ENCODE peak calls at places on chromosomes 5 and 9, in six cellular contexts. One of them, this sample, is unnamed.

GRCh38 chr5:80569961-80570786 is at the start of gene ANKRD34B:
- DNase-seq in MM.1S: peak
- DNase-seq in substantia nigra: no peak
- DNase-seq in upper lobe of right lung: peak
- DNase-seq in naive thymus-derived CD4-positive, alpha-beta T cell: no peak
- DNase-seq in astrocyte: no peak
- DNase-seq in this sample: no peak

GRCh38 chr5:135217669-135218485 is 181.2 kb downstream of the MACROH2A1 start:
- DNase-seq in substantia nigra: no peak
- DNase-seq in upper lobe of right lung: peak
- DNase-seq in naive thymus-derived CD4-positive, alpha-beta T cell: no peak
- DNase-seq in MM.1S: no peak
- DNase-seq in astrocyte: no peak
- DNase-seq in this sample: no peak

GRCh38 chr9:69549310-69550202 is 122.6 kb downstream of the APBA1 start:
- DNase-seq in astrocyte: peak
- DNase-seq in upper lobe of right lung: no peak
- DNase-seq in naive thymus-derived CD4-positive, alpha-beta T cell: no peak
- DNase-seq in MM.1S: peak
- DNase-seq in substantia nigra: no peak
- DNase-seq in this sample: no peak

GRCh38 chr5:158234323-158235158 is 375.6 kb upstream of the CLINT1 start:
- DNase-seq in MM.1S: no peak
- DNase-seq in naive thymus-derived CD4-positive, alpha-beta T cell: no peak
- DNase-seq in upper lobe of right lung: no peak
- DNase-seq in substantia nigra: no peak
- DNase-seq in astrocyte: peak
- DNase-seq in this sample: no peak

GRCh38 chr5:120546922-120547321 is 82.8 kb downstream of the PRR16 start:
- DNase-seq in substantia nigra: no peak
- DNase-seq in MM.1S: no peak
- DNase-seq in astrocyte: no peak
- DNase-seq in naive thymus-derived CD4-positive, alpha-beta T cell: no peak
- DNase-seq in upper lobe of right lung: no peak
- DNase-seq in this sample: no peak

GRCh38 chr9:127245637-127246164 is 18.9 kb upstream of the GARNL3 start:
- DNase-seq in MM.1S: no peak
- DNase-seq in naive thymus-derived CD4-positive, alpha-beta T cell: no peak
- DNase-seq in astrocyte: no peak
- DNase-seq in substantia nigra: no peak
- DNase-seq in upper lobe of right lung: no peak
- DNase-seq in this sample: no peak

GRCh38 chr5:163838738-163839137 is 333.3 kb downstream of the MAT2B start:
- DNase-seq in naive thymus-derived CD4-positive, alpha-beta T cell: no peak
- DNase-seq in MM.1S: no peak
- DNase-seq in upper lobe of right lung: no peak
- DNase-seq in substantia nigra: no peak
- DNase-seq in astrocyte: peak
- DNase-seq in this sample: no peak

GRCh38 chr5:22500521-22500920 is 352.6 kb downstream of the CDH12 start:
- DNase-seq in upper lobe of right lung: no peak
- DNase-seq in MM.1S: no peak
- DNase-seq in astrocyte: no peak
- DNase-seq in naive thymus-derived CD4-positive, alpha-beta T cell: no peak
- DNase-seq in substantia nigra: no peak
- DNase-seq in this sample: no peak

GRCh38 chr5:176180339-176180738 is 57.9 kb upstream of the SIMC1 start:
- DNase-seq in astrocyte: no peak
- DNase-seq in substantia nigra: no peak
- DNase-seq in naive thymus-derived CD4-positive, alpha-beta T cell: no peak
- DNase-seq in MM.1S: no peak
- DNase-seq in upper lobe of right lung: no peak
- DNase-seq in this sample: no peak

DNA sequence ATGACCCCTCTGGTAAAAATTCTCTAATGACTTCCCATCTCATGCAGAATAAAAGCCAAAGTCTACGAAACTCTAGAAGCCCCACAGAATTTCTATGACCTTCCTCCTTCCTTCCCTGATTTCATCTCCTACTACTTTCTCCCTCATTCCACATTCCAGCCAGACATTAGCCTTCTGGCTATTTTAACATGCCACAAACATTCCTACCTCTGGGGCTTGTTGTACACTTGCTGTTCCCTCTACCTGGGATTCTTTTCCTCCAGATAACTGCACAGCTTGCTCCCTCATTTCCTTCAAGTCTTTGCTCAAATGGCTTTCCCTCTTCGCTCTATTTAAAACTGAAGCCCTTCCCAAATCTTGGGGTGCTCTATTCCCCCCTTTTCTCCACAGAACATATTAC is 60.1 kb downstream of the FBXW11 start:
- DNase-seq in astrocyte: no peak
- DNase-seq in MM.1S: no peak
- DNase-seq in naive thymus-derived CD4-positive, alpha-beta T cell: no peak
- DNase-seq in upper lobe of right lung: no peak
- DNase-seq in substantia nigra: no peak
- DNase-seq in this sample: no peak
- H3K27ac ChIP-seq in astrocyte: no peak
- H3K27ac ChIP-seq in MM.1S: no peak
- H3K27ac ChIP-seq in naive thymus-derived CD4-positive, alpha-beta T cell: no peak
- H3K27ac ChIP-seq in upper lobe of right lung: no peak
- H3K27ac ChIP-seq in substantia nigra: no peak
- H3K27ac ChIP-seq in this sample: no peak

DNA sequence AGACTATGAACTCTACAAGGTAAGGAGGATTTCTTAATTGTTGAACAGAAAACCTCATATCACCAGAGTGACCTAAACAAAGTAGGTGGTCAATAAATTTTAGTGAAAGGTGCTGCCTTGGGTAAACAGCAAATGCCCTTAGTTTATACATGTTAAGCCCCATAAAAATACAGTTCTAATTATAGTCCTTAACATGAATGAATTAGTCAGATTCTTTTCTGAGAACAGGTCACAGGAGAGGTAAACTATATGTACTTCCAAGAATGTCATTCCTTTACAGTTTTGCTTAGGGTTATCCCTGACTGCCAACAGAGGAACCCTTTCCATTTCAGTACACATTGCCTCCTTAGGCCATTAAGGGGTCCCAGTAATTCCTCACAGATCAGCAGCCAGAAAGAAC is 64.9 kb downstream of the PLPP1 start:
- DNase-seq in MM.1S: no peak
- DNase-seq in upper lobe of right lung: no peak
- DNase-seq in astrocyte: no peak
- DNase-seq in naive thymus-derived CD4-positive, alpha-beta T cell: no peak
- DNase-seq in substantia nigra: no peak
- DNase-seq in this sample: no peak
- H3K27ac ChIP-seq in MM.1S: no peak
- H3K27ac ChIP-seq in upper lobe of right lung: no peak
- H3K27ac ChIP-seq in astrocyte: no peak
- H3K27ac ChIP-seq in naive thymus-derived CD4-positive, alpha-beta T cell: no peak
- H3K27ac ChIP-seq in substantia nigra: no peak
- H3K27ac ChIP-seq in this sample: no peak

GRCh38 chr9:35540315-35540714 is 50.4 kb downstream of the RUSC2 start:
- DNase-seq in naive thymus-derived CD4-positive, alpha-beta T cell: no peak
- DNase-seq in substantia nigra: no peak
- DNase-seq in MM.1S: no peak
- DNase-seq in astrocyte: no peak
- DNase-seq in upper lobe of right lung: no peak
- DNase-seq in this sample: no peak
- H3K27ac ChIP-seq in naive thymus-derived CD4-positive, alpha-beta T cell: no peak
- H3K27ac ChIP-seq in substantia nigra: no peak
- H3K27ac ChIP-seq in MM.1S: no peak
- H3K27ac ChIP-seq in astrocyte: no peak
- H3K27ac ChIP-seq in upper lobe of right lung: peak
- H3K27ac ChIP-seq in this sample: no peak

GRCh38 chr9:96388144-96388543 is 4.6 kb upstream of the SLC35D2 start:
- DNase-seq in substantia nigra: no peak
- DNase-seq in astrocyte: no peak
- DNase-seq in upper lobe of right lung: no peak
- DNase-seq in MM.1S: no peak
- DNase-seq in naive thymus-derived CD4-positive, alpha-beta T cell: no peak
- DNase-seq in this sample: no peak
- H3K27ac ChIP-seq in substantia nigra: no peak
- H3K27ac ChIP-seq in astrocyte: no peak
- H3K27ac ChIP-seq in upper lobe of right lung: no peak
- H3K27ac ChIP-seq in MM.1S: no peak
- H3K27ac ChIP-seq in naive thymus-derived CD4-positive, alpha-beta T cell: no peak
- H3K27ac ChIP-seq in this sample: no peak

GRCh38 chr5:137075163-137075970 is 423.8 kb downstream of the SPOCK1 start:
- DNase-seq in upper lobe of right lung: peak
- DNase-seq in MM.1S: peak
- DNase-seq in astrocyte: no peak
- DNase-seq in naive thymus-derived CD4-positive, alpha-beta T cell: no peak
- DNase-seq in substantia nigra: no peak
- DNase-seq in this sample: no peak
- H3K27ac ChIP-seq in upper lobe of right lung: no peak
- H3K27ac ChIP-seq in MM.1S: no peak
- H3K27ac ChIP-seq in astrocyte: no peak
- H3K27ac ChIP-seq in naive thymus-derived CD4-positive, alpha-beta T cell: no peak
- H3K27ac ChIP-seq in substantia nigra: no peak
- H3K27ac ChIP-seq in this sample: no peak

DNA sequence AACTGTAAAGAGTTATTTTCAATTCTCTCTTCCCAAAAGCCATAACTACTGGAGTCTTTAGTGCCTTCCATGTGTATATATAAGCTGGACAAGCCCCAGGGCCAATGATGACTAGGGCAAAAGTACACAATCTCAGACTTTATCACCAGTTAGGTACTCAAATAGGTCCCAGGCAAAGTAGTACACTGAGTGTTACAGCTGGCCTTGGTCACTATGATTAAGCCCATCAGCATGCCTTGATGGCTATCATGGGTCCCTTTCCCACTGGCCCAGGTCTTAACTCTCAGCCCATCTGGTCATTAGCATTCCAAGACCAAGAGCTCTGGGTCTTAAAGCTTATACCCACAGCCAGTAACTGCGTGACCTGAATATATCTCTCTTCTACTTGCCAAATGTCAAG is 62.5 kb downstream of the NR6A1 start:
- DNase-seq in naive thymus-derived CD4-positive, alpha-beta T cell: no peak
- DNase-seq in upper lobe of right lung: no peak
- DNase-seq in astrocyte: peak
- DNase-seq in substantia nigra: no peak
- DNase-seq in MM.1S: no peak
- DNase-seq in this sample: no peak
- H3K27ac ChIP-seq in naive thymus-derived CD4-positive, alpha-beta T cell: no peak
- H3K27ac ChIP-seq in upper lobe of right lung: no peak
- H3K27ac ChIP-seq in astrocyte: peak
- H3K27ac ChIP-seq in substantia nigra: no peak
- H3K27ac ChIP-seq in MM.1S: no peak
- H3K27ac ChIP-seq in this sample: no peak

DNA sequence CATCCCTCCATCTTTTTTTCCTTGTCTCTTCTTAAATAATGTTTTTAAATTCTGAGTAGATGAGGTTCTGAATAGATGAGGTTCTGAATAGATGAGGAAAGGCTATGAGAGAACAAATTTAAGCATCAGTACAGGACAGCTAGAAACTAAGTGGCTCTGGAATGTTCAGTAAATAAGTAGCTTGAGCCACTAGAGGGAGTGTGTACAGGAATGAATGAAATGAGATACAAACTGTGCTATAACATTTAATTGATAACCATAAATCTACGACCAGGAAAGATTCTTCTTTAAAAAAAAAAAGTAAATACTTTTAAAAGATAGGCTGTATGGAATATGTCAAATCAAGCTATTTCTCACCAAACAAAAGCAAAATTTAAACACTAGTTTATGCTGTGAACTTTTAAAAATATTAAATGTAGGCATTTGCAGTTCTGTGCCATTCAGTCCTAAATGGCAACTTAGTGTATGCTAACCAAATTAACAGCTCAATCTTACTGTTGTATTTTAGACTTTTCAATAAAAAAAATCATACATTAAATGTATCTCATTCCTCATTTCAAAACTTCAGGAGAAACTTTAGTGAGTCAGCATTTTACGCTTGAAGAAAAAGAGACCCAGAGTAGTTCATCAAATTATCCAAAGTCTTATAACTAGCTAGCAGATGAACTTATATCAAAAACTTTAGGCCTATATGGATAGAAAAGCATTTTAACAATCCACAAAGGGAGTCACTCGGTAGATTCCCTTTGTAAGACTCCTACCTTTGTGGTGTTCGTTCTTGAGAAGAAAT is 70.4 kb upstream of the SNX2 start:
- DNase-seq in naive thymus-derived CD4-positive, alpha-beta T cell: no peak
- DNase-seq in upper lobe of right lung: no peak
- DNase-seq in astrocyte: peak
- DNase-seq in substantia nigra: no peak
- DNase-seq in MM.1S: peak
- DNase-seq in this sample: no peak
- H3K27ac ChIP-seq in naive thymus-derived CD4-positive, alpha-beta T cell: no peak
- H3K27ac ChIP-seq in upper lobe of right lung: no peak
- H3K27ac ChIP-seq in astrocyte: no peak
- H3K27ac ChIP-seq in substantia nigra: no peak
- H3K27ac ChIP-seq in MM.1S: no peak
- H3K27ac ChIP-seq in this sample: no peak

GRCh38 chr9:136588663-136589464 is 43.0 kb upstream of the NOTCH1 start:
- DNase-seq in naive thymus-derived CD4-positive, alpha-beta T cell: no peak
- DNase-seq in upper lobe of right lung: no peak
- DNase-seq in substantia nigra: no peak
- DNase-seq in astrocyte: no peak
- DNase-seq in MM.1S: no peak
- DNase-seq in this sample: no peak
- H3K27ac ChIP-seq in naive thymus-derived CD4-positive, alpha-beta T cell: peak
- H3K27ac ChIP-seq in upper lobe of right lung: no peak
- H3K27ac ChIP-seq in substantia nigra: no peak
- H3K27ac ChIP-seq in astrocyte: no peak
- H3K27ac ChIP-seq in MM.1S: no peak
- H3K27ac ChIP-seq in this sample: peak

This sample was measured in caudate nucleus.